ENCODE peak calls at places on chromosomes 5 and 9, in four cellular contexts. T is H1, X is K562, Z is SK-N-SH. R is an unnamed sample.

GRCh38 chr5:150147580-150148407 is 7.9 kb downstream of the PDGFRB start:
- DNase-seq in X (no peak), T (no peak), Z (no peak), R (no peak)

GRCh38 chr9:131776473-131776872 is 36.6 kb upstream of the RAPGEF1 start:
- DNase-seq in T (no peak), Z (no peak), X (peak), R (peak)

GRCh38 chr5:60101561-60101960 is 208.0 kb upstream of the PDE4D start:
- DNase-seq in Z (no peak), T (no peak), X (no peak), R (no peak)

GRCh38 chr5:104375345-104375744 is 812.8 kb upstream of the NUDT12 start:
- DNase-seq in X (no peak), T (no peak), Z (no peak), R (no peak)

GRCh38 chr9:88897081-88897480 is 94.2 kb upstream of the S1PR3 start:
- DNase-seq in Z (no peak), X (no peak), T (no peak), R (no peak)

GRCh38 chr9:111997831-111998230 is 101.2 kb downstream of the UGCG start:
- DNase-seq in Z (no peak), X (no peak), T (no peak), R (no peak)

GRCh38 chr9:17810728-17811634 is 232.1 kb downstream of the SH3GL2 start:
- DNase-seq in Z (peak), T (no peak), X (peak), R (peak)

GRCh38 chr9:127204771-127205470 is 59.7 kb upstream of the GARNL3 start:
- DNase-seq in Z (peak), T (no peak), X (peak), R (no peak)

GRCh38 chr9:21576331-21577189 is 94.4 kb upstream of the IFNE start:
- DNase-seq in X (no peak), T (no peak), Z (no peak), R (no peak)

GRCh38 chr5:71834575-71834974 is 115.5 kb downstream of the CARTPT start:
- DNase-seq in X (no peak), T (no peak), Z (no peak), R (no peak)

GRCh38 chr5:33824516-33825195 is 67.1 kb downstream of the ADAMTS12 start:
- DNase-seq in Z (no peak), X (no peak), T (no peak), R (no peak)

GRCh38 chr5:21573915-21574314 is 1279.2 kb downstream of the CDH12 start:
- DNase-seq in T (no peak), Z (no peak), X (peak), R (no peak)

GRCh38 chr5:113124914-113125313 is 148.3 kb downstream of the DCP2 start:
- DNase-seq in X (no peak), Z (no peak), T (no peak), R (no peak)

GRCh38 chr5:113117543-113118110 is 141.0 kb downstream of the DCP2 start:
- DNase-seq in Z (no peak), T (no peak), X (no peak), R (no peak)

GRCh38 chr5:1801061-1801953 is at the start of gene NDUFS6:
- DNase-seq in T (peak), Z (peak), X (peak), R (peak)

GRCh38 chr5:77177576-77177975 is 32.9 kb upstream of the PDE8B start:
- DNase-seq in T (no peak), Z (no peak), X (no peak), R (no peak)

GRCh38 chr5:17157916-17158529 is 59.4 kb upstream of the BASP1 start:
- DNase-seq in T (no peak), X (no peak), Z (no peak), R (no peak)

GRCh38 chr9:130921483-130921806 is 17.6 kb downstream of the FIBCD1 start:
- DNase-seq in X (peak), T (no peak), Z (no peak), R (no peak)

GRCh38 chr9:26527931-26528330 is 364.7 kb downstream of the CAAP1 start:
- DNase-seq in T (no peak), X (no peak), Z (no peak), R (no peak)

GRCh38 chr5:170565077-170565476 is 61.3 kb downstream of the KCNIP1 start:
- DNase-seq in T (no peak), X (no peak), Z (no peak), R (no peak)

GRCh38 chr5:9927106-9927505 is 297.0 kb upstream of the TAS2R1 start:
- DNase-seq in X (no peak), Z (no peak), T (no peak), R (no peak)

GRCh38 chr5:9922719-9923118 is 292.6 kb upstream of the TAS2R1 start:
- DNase-seq in T (no peak), X (peak), Z (no peak), R (no peak)

GRCh38 chr5:9927521-9927997 is 297.4 kb upstream of the TAS2R1 start:
- DNase-seq in X (no peak), Z (no peak), T (no peak), R (no peak)

GRCh38 chr5:9928266-9928750 is 298.2 kb upstream of the TAS2R1 start:
- DNase-seq in Z (no peak), T (no peak), X (no peak), R (no peak)

DNA sequence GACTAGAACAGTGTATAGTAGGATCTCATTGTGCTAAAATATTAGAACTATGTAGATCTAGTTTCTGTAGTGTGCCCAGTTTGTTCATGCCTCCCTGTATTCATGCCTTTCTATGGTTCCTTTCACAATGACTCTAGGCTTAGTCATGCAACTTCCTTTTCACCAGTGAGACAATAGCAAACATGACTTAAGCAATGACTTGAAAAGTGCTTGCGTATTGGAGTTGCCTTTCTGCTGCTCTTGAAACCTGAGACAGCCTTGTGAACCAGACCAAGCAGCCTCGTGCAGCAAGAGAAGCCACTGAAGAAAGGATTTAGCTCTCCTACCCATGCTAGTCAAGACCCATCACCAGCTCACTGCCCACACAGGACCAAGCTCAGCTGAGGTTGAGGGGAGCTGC is 294.5 kb upstream of the TAS2R1 start:
- DNase-seq in X (no peak), T (no peak), Z (no peak), R (no peak)
- TF ChIP-seq TEAD4 in X (no peak), T (no peak), Z (no peak), R (no peak)

DNA sequence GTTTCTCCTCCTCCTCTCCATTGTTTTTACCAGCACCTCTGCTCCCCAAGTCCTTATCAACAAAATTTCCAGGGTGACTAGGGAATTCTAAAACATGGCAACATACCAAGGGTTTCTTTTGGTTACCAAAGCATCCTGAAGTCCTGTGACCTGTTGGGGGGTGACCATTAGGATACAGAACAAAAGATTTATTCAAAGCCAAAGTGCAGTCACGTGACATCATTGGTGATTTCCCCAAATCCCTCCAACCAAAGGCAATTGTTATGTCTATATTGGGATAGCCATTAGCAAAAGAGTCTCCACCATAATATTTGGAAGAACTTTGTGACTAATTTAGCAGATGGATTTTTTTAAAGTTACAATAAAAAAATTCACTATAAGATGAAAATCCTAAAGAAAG is 168.4 kb downstream of the TRPM6 start:
- DNase-seq in Z (no peak), X (no peak), T (no peak), R (no peak)
- TF ChIP-seq TEAD4 in Z (no peak), X (no peak), T (no peak), R (no peak)

DNA sequence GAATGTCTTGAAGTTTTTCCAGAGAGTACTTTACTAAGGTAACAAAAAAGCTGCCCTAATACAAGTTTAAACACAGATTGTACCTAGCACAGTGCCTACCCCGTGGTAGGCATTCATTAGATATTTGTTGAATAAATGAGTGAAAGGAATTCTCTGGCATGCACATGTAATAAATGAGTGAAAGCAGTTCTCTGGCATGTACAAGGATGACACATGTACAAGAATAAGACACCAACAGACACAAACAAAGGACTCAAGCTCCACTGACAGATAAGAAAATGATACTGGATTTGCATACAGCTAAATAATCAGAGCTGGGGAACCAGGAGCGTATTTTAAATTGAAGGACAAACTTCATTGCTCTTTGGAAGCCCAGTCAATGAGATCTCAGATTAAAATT is 535.8 kb downstream of the EFNA5 start:
- DNase-seq in T (no peak), Z (no peak), X (no peak), R (no peak)
- TF ChIP-seq TEAD4 in T (no peak), Z (no peak), X (no peak), R (no peak)

GRCh38 chr9:87324613-87325194 is 173.0 kb upstream of the DAPK1 start:
- DNase-seq in Z (peak), T (no peak), X (peak), R (no peak)
- TF ChIP-seq TEAD4 in Z (no peak), T (no peak), X (no peak), R (no peak)

DNA sequence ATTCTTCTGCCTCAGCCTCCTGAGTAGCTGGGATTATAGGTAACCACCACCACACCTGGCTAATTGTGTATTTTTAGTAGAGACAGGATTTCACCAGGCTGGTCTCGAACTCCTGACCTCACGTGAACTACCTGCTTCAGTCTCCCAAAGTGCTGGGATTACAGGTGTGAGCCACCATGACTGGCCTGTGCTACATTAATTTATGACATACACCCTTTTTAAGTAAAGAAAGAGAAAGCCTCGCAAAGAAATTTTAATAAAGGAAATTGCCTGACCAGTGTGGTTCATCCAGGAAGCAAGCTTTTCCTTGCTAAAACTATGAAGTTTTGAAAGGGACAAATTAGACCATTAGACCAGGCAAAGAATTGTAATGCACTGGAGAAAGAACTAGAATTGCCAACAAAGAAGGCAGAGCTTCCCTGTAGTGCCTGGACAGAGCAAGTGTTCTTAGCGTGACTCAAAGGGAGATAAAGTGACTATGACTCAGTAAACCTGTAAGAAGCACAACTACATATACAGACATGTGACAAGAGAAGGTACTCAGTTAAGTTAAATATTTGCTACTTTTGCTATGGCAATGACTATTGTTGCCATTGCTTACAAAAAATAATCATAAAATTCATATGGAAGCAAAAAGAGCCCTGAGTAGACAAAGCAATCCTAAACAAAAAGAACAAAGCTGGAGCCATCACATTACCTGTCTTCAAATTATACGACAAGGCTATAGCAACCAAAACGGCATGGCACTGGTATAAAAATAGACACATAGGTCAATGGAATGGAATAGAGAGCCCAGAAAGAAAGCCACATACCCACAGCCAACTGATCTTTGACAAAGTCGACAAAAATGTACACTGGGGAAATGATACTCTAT is 54.6 kb downstream of the FYB1 start:
- DNase-seq in T (no peak), Z (no peak), X (peak), R (no peak)
- TF ChIP-seq TEAD4 in T (no peak), Z (no peak), X (no peak), R (no peak)

GRCh38 chr5:109049565-109049964 is 301.9 kb downstream of the FER start:
- DNase-seq in T (no peak), X (no peak), Z (no peak), R (no peak)

DNA sequence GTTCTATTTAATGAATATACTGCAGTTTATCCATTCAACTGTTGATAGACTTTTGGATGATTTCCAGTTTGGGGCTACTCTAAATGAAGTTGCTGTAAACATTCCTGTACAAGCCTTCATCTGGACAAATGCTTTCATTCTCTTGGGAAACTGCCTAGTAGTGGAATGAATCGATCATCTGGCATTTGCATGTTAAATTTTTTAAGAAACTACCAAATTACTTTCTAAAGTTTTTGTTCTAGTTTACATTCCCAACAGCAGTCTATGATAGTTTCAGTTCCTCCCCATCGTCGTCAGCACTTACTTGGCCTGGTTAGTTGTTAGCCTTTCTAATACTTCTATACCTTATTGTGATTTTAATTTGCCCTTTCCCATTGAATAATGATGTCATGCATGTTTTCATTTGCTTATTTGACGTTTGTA is 306.3 kb downstream of the FER start:
- DNase-seq in T (no peak), Z (no peak), X (no peak), R (no peak)
- TF ChIP-seq TEAD4 in T (no peak), Z (no peak), X (no peak), R (no peak)